ENCODE peak calls at places on chromosomes 11 and 22, in nine cellular contexts. B is body of pancreas; U is stimulated activated CD4-positive, alpha-beta T cell treated with anti-CD3 and anti-CD28 coated beads, Interleukin-15, amount 100 ng/mL, for 24 hours; R is neural crest cell; L is NCI-H187 treated with DMSO at 0.1 percent for 48 hours; T is NCI-H1436; D is ureter; P is kidney; V is astrocyte of the hippocampus. W is an unnamed sample.
A peak's percentile ranks its signal among the peaks of the same experiment; 100 is the strongest.

GRCh38 chr11:17351510-17352176 is at the start of gene NCR3LG1:
- DNase-seq in V (peak; percentile 69), P (peak; percentile 84), T (no peak), B (peak; percentile 46), D (peak; percentile 52), R (peak; percentile 25), L (no peak), U (peak; percentile 63), W (peak; percentile 77)

GRCh38 chr11:623349-623869 is 1.3 kb downstream of the CDHR5 start:
- DNase-seq in P (no peak), U (no peak), B (no peak), D (no peak), V (no peak), R (no peak), L (no peak), T (no peak), W (no peak)

GRCh38 chr11:11786771-11787170 is 55.0 kb upstream of the USP47 start:
- DNase-seq in L (no peak), P (no peak), U (no peak), R (no peak), T (no peak), V (peak; percentile 54), B (no peak), D (no peak), W (no peak)

GRCh38 chr22:40310081-40310770 is 36.1 kb upstream of the ADSL start:
- DNase-seq in T (no peak), R (no peak), B (no peak), U (no peak), V (peak; percentile 90), D (no peak), L (no peak), P (no peak), W (no peak)

GRCh38 chr11:33411751-33412150 is 154.6 kb downstream of the HIPK3 start:
- DNase-seq in P (no peak), L (no peak), R (no peak), U (no peak), T (no peak), V (no peak), B (no peak), D (no peak), W (no peak)

GRCh38 chr11:120137187-120137610 is 714 bp downstream of the TRIM29 start:
- DNase-seq in T (no peak), U (no peak), L (no peak), R (no peak), V (no peak), P (no peak), B (peak; percentile 7), D (peak; percentile 41), W (no peak)

GRCh38 chr22:27111796-27112195 is 454.4 kb downstream of the MIAT start:
- DNase-seq in P (no peak), B (no peak), V (no peak), T (no peak), R (no peak), D (no peak), L (no peak), U (no peak), W (no peak)

GRCh38 chr22:22866381-22867111 is 21.1 kb upstream of the IGLL5 start:
- DNase-seq in V (no peak), D (no peak), B (no peak), P (no peak), T (no peak), L (no peak), R (no peak), U (no peak), W (no peak)

GRCh38 chr22:43622886-43623285 is 189.2 kb downstream of the EFCAB6 start:
- DNase-seq in V (no peak), P (no peak), L (no peak), B (no peak), D (no peak), R (no peak), U (no peak), T (no peak), W (no peak)

GRCh38 chr11:99327527-99327926 is 306.8 kb downstream of the CNTN5 start:
- DNase-seq in B (no peak), R (no peak), U (no peak), P (no peak), V (no peak), D (no peak), T (no peak), L (no peak), W (no peak)

GRCh38 chr22:18001040-18001893 is 23.1 kb downstream of the MICAL3 start:
- DNase-seq in D (peak; percentile 89), T (peak; percentile 97), U (peak; percentile 87), P (peak; percentile 97), B (peak; percentile 91), V (peak; percentile 98), R (peak; percentile 76), L (peak; percentile 75), W (peak; percentile 100)

GRCh38 chr11:35364101-35364780 is 55.1 kb downstream of the SLC1A2 start:
- DNase-seq in P (peak; percentile 78), U (no peak), D (peak; percentile 88), B (peak; percentile 73), V (peak; percentile 94), R (no peak), T (no peak), L (no peak), W (no peak)

GRCh38 chr11:85483861-85484260 is 143.3 kb downstream of the DLG2 start:
- DNase-seq in V (peak; percentile 8), L (no peak), B (no peak), R (no peak), U (no peak), D (no peak), T (no peak), P (peak; percentile 18), W (no peak)

GRCh38 chr11:103183981-103184592 is 74.9 kb downstream of the DYNC2H1 start:
- DNase-seq in B (no peak), T (no peak), D (no peak), L (no peak), V (peak; percentile 27), U (no peak), R (no peak), P (no peak), W (no peak)

GRCh38 chr11:116811194-116811593 is 11.9 kb downstream of the APOA4 start:
- DNase-seq in P (no peak), R (no peak), V (no peak), T (no peak), L (no peak), U (no peak), D (no peak), B (no peak), W (no peak)

GRCh38 chr11:128324051-128324481 is 263.3 kb downstream of the ETS1 start:
- DNase-seq in R (no peak), P (no peak), V (no peak), T (no peak), D (no peak), L (no peak), U (peak; percentile 69), B (no peak), W (no peak)

GRCh38 chr11:10309163-10310093 is 4.6 kb downstream of the ADM start:
- DNase-seq in U (no peak), P (peak; percentile 78), R (no peak), B (peak; percentile 88), D (peak; percentile 80), L (no peak), V (peak; percentile 90), T (no peak), W (peak; percentile 49)

GRCh38 chr11:11265994-11266606 is 87.0 kb downstream of the CSNK2A3 start:
- DNase-seq in T (peak; percentile 54), P (no peak), U (peak; percentile 74), D (no peak), V (peak; percentile 46), R (peak; percentile 51), B (peak; percentile 53), L (peak; percentile 48), W (peak; percentile 90)

GRCh38 chr22:36727927-36728488 is 24.5 kb upstream of the CACNG2 start:
- DNase-seq in D (no peak), L (no peak), R (no peak), P (no peak), V (no peak), U (no peak), B (no peak), T (no peak), W (no peak)

GRCh38 chr11:97502201-97502600 is 1112.4 kb downstream of the JRKL start:
- DNase-seq in V (peak; percentile 9), D (no peak), B (no peak), T (no peak), U (no peak), R (no peak), L (no peak), P (no peak), W (no peak)